ENCODE peak calls at places on chromosomes 2 and 18, in ten cellular contexts. J is ovary, Y is endothelial cell of umbilical vein, Q is tibial nerve, I is Peyer's patch, S is adrenal gland, A is transverse colon, R is IMR-90, T is esophagus squamous epithelium, V is heart left ventricle. U is an unnamed sample.
A peak's percentile ranks its signal among the peaks of the same experiment; 100 is the strongest.

GRCh38 chr2:149538138-149538833 is 49.3 kb downstream of the MMADHC start:
- DNase-seq in V (no peak), J (no peak), T (no peak), S (no peak), Y (no peak), R (no peak), I (no peak), Q (no peak), A (no peak), U (no peak)

GRCh38 chr2:12544221-12544558 is 172.5 kb upstream of the TRIB2 start:
- DNase-seq in J (no peak), Y (no peak), I (no peak), S (no peak), A (no peak), V (no peak), T (no peak), Q (no peak), R (no peak), U (no peak)

GRCh38 chr2:157246212-157247067 is 11.1 kb upstream of the GALNT5 start:
- DNase-seq in S (no peak), R (peak; percentile 93), V (no peak), A (no peak), Y (no peak), T (no peak), I (no peak), J (no peak), Q (no peak), U (no peak)

GRCh38 chr18:49332679-49333078 is 127.8 kb downstream of the DYM start:
- DNase-seq in R (no peak), V (no peak), I (no peak), S (no peak), T (no peak), Y (no peak), Q (no peak), J (no peak), A (no peak), U (no peak)

GRCh38 chr2:213227458-213227857 is 56.8 kb upstream of the SPAG16 start:
- DNase-seq in V (no peak), S (no peak), J (no peak), T (no peak), Q (no peak), Y (no peak), I (no peak), R (no peak), A (no peak), U (no peak)

GRCh38 chr2:45191972-45192371 is 182.7 kb upstream of the SIX2 start:
- DNase-seq in Q (no peak), I (no peak), Y (no peak), T (no peak), V (peak; percentile 51), S (no peak), R (no peak), A (no peak), J (no peak), U (no peak)

GRCh38 chr2:156883828-156884615 is 373.5 kb upstream of the GALNT5 start:
- DNase-seq in A (no peak), S (no peak), R (peak; percentile 62), T (no peak), V (no peak), J (no peak), Y (no peak), Q (no peak), I (no peak), U (no peak)

GRCh38 chr2:96599941-96600340 is 38.2 kb downstream of the KANSL3 start:
- DNase-seq in R (no peak), V (no peak), J (no peak), Y (no peak), Q (no peak), I (no peak), T (no peak), S (no peak), A (no peak), U (no peak)

GRCh38 chr2:86661333-86661732 is 37.7 kb upstream of the RNF103 start:
- DNase-seq in Q (no peak), V (no peak), Y (no peak), I (peak; percentile 68), S (no peak), J (no peak), T (no peak), R (no peak), A (no peak), U (no peak)

GRCh38 chr2:148130571-148130970 is 109.7 kb downstream of the MBD5 start:
- DNase-seq in R (peak; percentile 77), A (no peak), Y (no peak), T (no peak), V (no peak), S (no peak), I (no peak), J (no peak), Q (no peak), U (no peak)

GRCh38 chr2:82511894-82512293 is 1947.2 kb downstream of the SUCLG1 start:
- DNase-seq in A (no peak), S (no peak), R (no peak), T (no peak), Q (no peak), Y (no peak), J (no peak), I (no peak), V (no peak), U (no peak)

GRCh38 chr18:63128242-63128967 is 191.2 kb downstream of the BCL2 start:
- DNase-seq in S (no peak), V (no peak), A (no peak), Q (no peak), R (no peak), I (no peak), T (no peak), J (no peak), Y (no peak), U (no peak)

GRCh38 chr2:163348843-163349395 is 386.9 kb downstream of the FIGN start:
- DNase-seq in Q (no peak), I (peak; percentile 54), A (peak; percentile 19), R (peak; percentile 80), T (no peak), S (peak; percentile 55), V (peak; percentile 25), J (peak; percentile 11), Y (peak; percentile 82), U (no peak)

GRCh38 chr18:59038295-59039039 is 101.2 kb upstream of the SEC11C start:
- DNase-seq in S (no peak), T (no peak), A (no peak), Q (no peak), J (no peak), V (no peak), Y (no peak), I (no peak), R (no peak), U (no peak)

GRCh38 chr2:237184192-237184922 is 98.7 kb downstream of the COPS8 start:
- DNase-seq in Q (no peak), I (no peak), J (no peak), Y (no peak), V (no peak), S (no peak), T (no peak), R (peak; percentile 98), A (no peak), U (no peak)

GRCh38 chr2:230798769-230799399 is 65.9 kb upstream of the ITM2C start:
- DNase-seq in Y (peak; percentile 74), T (no peak), V (no peak), A (no peak), S (no peak), J (no peak), I (no peak), R (peak; percentile 62), Q (no peak), U (no peak)

GRCh38 chr2:10755621-10756020 is 34.2 kb downstream of the ATP6V1C2 start:
- DNase-seq in Y (no peak), V (no peak), T (no peak), J (no peak), A (no peak), S (no peak), I (no peak), R (no peak), Q (no peak), U (no peak)

GRCh38 chr2:190679813-190680591 is 31.1 kb downstream of the NAB1 start:
- DNase-seq in Q (no peak), Y (no peak), R (peak; percentile 21), V (peak; percentile 37), S (peak; percentile 42), J (peak; percentile 18), I (peak; percentile 84), T (no peak), A (peak; percentile 73), U (peak; percentile 57)

DNA sequence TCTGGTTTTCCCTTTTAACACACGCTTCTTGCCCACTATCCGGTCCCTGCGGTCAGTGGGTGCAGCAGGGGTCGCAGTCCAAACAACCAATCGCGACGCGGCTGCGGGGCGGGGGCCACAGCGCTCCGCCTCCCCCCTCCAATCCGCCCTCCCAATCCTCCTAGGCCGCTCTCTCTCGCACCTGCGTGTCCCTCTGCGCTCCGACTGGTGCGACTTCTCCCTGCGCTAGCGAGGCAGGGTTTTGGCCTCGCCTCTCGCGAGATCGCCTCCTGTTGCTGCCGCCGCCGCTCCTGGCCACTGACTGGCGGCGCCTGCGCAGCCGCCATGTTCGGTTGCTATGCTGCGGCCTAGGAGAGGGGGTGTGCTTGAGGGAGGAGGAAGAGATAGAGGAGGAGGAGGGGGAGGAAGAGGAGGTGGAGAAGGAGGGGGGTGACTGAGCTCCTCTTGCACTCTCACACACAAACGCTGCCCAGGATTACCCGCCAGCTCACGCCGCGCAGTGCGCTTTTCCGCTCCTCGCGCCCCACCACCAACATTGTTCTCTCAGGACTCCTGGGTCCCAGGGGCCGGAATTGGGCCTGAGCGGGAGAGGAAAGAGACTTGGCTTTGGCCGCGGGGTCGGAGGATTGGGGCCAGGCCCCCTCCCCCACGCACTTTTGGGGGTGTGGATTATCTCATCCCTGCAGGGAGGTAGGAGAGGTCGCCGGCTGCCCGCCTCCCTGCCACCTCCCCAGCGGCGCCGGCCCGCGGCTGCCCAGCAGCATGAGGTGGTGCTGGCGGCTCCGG is at the start of gene PTPN4:
- DNase-seq in T (peak; percentile 84), Q (peak; percentile 85), V (peak; percentile 98), I (peak; percentile 99), Y (peak; percentile 99), A (peak; percentile 98), S (peak; percentile 98), R (peak; percentile 98), J (peak; percentile 96), U (peak; percentile 97)
- TF ChIP-seq POLR2A in T (no peak), Q (peak; percentile 69), V (no peak), I (peak; percentile 62), Y (peak; percentile 64), A (peak; percentile 95), S (peak; percentile 74), R (peak; percentile 39), J (peak; percentile 68), U (peak; percentile 89)

GRCh38 chr2:54529935-54530334 is 73.8 kb downstream of the SPTBN1 start:
- DNase-seq in I (no peak), R (no peak), A (no peak), Y (no peak), V (no peak), T (no peak), S (no peak), Q (no peak), J (no peak), U (no peak)
- H3K4me1 ChIP-seq in I (no peaks in the 10 kb centered on the region), R (peaks cover 4% of the 10 kb centered on the region), A (peaks cover 43% of the 10 kb centered on the region), Y (peaks cover 19% of the 10 kb centered on the region), V (peaks cover 83% of the 10 kb centered on the region), T (no peaks in the 10 kb centered on the region), S (peaks cover 21% of the 10 kb centered on the region), Q (peaks cover 83% of the 10 kb centered on the region), J (peaks cover 7% of the 10 kb centered on the region), U (peaks cover 7% of the 10 kb centered on the region)

GRCh38 chr2:9356336-9356735 is 67.0 kb downstream of the ITGB1BP1 start:
- DNase-seq in I (no peak), T (no peak), R (no peak), Y (no peak), Q (no peak), A (no peak), S (no peak), J (no peak), V (no peak), U (no peak)
- H3K4me3 ChIP-seq in I (no peak overlapping the region), T (no peak overlapping the region), R (no peak overlapping the region), Y (no peak overlapping the region), Q (no peak overlapping the region), A (no peak overlapping the region), S (peak overlapping the region; percentile 15), J (no peak overlapping the region), V (no peak overlapping the region), U (no peak overlapping the region)

GRCh38 chr2:175167792-175168563 is at the start of gene ATF2:
- DNase-seq in V (peak; percentile 100), Y (peak; percentile 100), S (peak; percentile 100), I (peak; percentile 99), J (peak; percentile 98), R (peak; percentile 100), A (peak; percentile 98), T (peak; percentile 98), Q (peak; percentile 97), U (peak; percentile 99)
- TF ChIP-seq POLR2A in V (no peak), Y (peak; percentile 64), S (peak; percentile 46), I (no peak), J (peak; percentile 61), R (peak; percentile 77), A (peak; percentile 76), T (no peak), Q (peak; percentile 78), U (peak; percentile 58)